ENCODE peak calls at places on chromosomes 5 and 9, in six cellular contexts. F is right atrium auricular region, L is psoas muscle, R is heart left ventricle, Y is suprapubic skin, G is astrocyte of the cerebellum. A is an unnamed sample.

GRCh38 chr5:61496406-61497307 is 164.6 kb downstream of the ZSWIM6 start:
- DNase-seq in F (no peak), L (no peak), R (no peak), Y (no peak), G (no peak), A (no peak)

GRCh38 chr5:141634720-141635119 is 1.9 kb downstream of the HDAC3 start:
- DNase-seq in F (no peak), L (no peak), R (no peak), Y (no peak), G (no peak), A (no peak)

GRCh38 chr9:4831119-4831518 is 38.4 kb downstream of the RCL1 start:
- DNase-seq in F (no peak), L (no peak), R (no peak), Y (no peak), G (no peak), A (no peak)

GRCh38 chr5:142753114-142753764 is 16.9 kb upstream of the ARHGAP26 start:
- DNase-seq in F (peak), L (peak), R (peak), Y (peak), G (no peak), A (no peak)

GRCh38 chr5:55258339-55258738 is 24.9 kb upstream of the CCNO start:
- DNase-seq in F (no peak), L (no peak), R (no peak), Y (no peak), G (no peak), A (no peak)

GRCh38 chr5:42840279-42840678 is 28.6 kb upstream of the SELENOP start:
- DNase-seq in F (no peak), L (peak), R (peak), Y (no peak), G (peak), A (peak)

GRCh38 chr5:119288364-119289047 is 67.3 kb upstream of the TNFAIP8 start:
- DNase-seq in F (no peak), L (no peak), R (no peak), Y (no peak), G (peak), A (no peak)

GRCh38 chr5:107867266-107867665 is 196.5 kb upstream of the EFNA5 start:
- DNase-seq in F (no peak), L (no peak), R (no peak), Y (no peak), G (no peak), A (no peak)

GRCh38 chr5:33736510-33736909 is 155.3 kb downstream of the ADAMTS12 start:
- DNase-seq in F (no peak), L (no peak), R (no peak), Y (no peak), G (peak), A (peak)

GRCh38 chr9:33393581-33393980 is 8.8 kb downstream of the AQP7 start:
- DNase-seq in F (no peak), L (peak), R (peak), Y (no peak), G (no peak), A (no peak)

GRCh38 chr9:109012009-109012875 is 1.1 kb downstream of the CTNNAL1 start:
- DNase-seq in F (peak), L (peak), R (peak), Y (peak), G (peak), A (peak)

GRCh38 chr9:80586786-80587185 is 1015.0 kb downstream of the TLE4 start:
- DNase-seq in F (no peak), L (no peak), R (no peak), Y (no peak), G (no peak), A (no peak)

GRCh38 chr9:136403915-136404800 is 4.2 kb upstream of the SNAPC4 start:
- DNase-seq in F (no peak), L (no peak), R (no peak), Y (no peak), G (no peak), A (no peak)

GRCh38 chr9:17531642-17532254 is 47.1 kb upstream of the SH3GL2 start:
- DNase-seq in F (no peak), L (no peak), R (no peak), Y (no peak), G (peak), A (peak)

GRCh38 chr9:105195259-105195658 is 49.2 kb upstream of the SLC44A1 start:
- DNase-seq in F (no peak), L (no peak), R (no peak), Y (no peak), G (no peak), A (no peak)

GRCh38 chr5:111223086-111223789 is 946 bp upstream of the CAMK4 start:
- DNase-seq in F (no peak), L (no peak), R (no peak), Y (no peak), G (no peak), A (no peak)

GRCh38 chr9:79026311-79026710 is 545.5 kb upstream of the TLE4 start:
- DNase-seq in F (no peak), L (no peak), R (no peak), Y (no peak), G (no peak), A (no peak)

GRCh38 chr5:138573949-138574670 is 1.1 kb downstream of the HSPA9 start:
- DNase-seq in F (no peak), L (no peak), R (no peak), Y (no peak), G (no peak), A (no peak)

GRCh38 chr9:98287383-98287782 is 31.9 kb upstream of the TBC1D2 start:
- DNase-seq in F (no peak), L (no peak), R (no peak), Y (no peak), G (no peak), A (no peak)

GRCh38 chr5:132075719-132076077 is 2.1 kb downstream of the CSF2 start:
- DNase-seq in F (no peak), L (no peak), R (no peak), Y (no peak), G (no peak), A (no peak)

GRCh38 chr5:163504091-163504931 is 1.1 kb upstream of the MAT2B start:
- DNase-seq in F (peak), L (peak), R (peak), Y (no peak), G (peak), A (no peak)

GRCh38 chr5:163505049-163505474 is 357 bp upstream of the MAT2B start:
- DNase-seq in F (no peak), L (no peak), R (peak), Y (no peak), G (no peak), A (no peak)

GRCh38 chr5:163506726-163507125 is 1.3 kb downstream of the MAT2B start:
- DNase-seq in F (no peak), L (no peak), R (no peak), Y (no peak), G (peak), A (no peak)

GRCh38 chr5:163505475-163506457 is at the start of gene MAT2B:
- DNase-seq in F (peak), L (peak), R (peak), Y (peak), G (peak), A (peak)

DNA sequence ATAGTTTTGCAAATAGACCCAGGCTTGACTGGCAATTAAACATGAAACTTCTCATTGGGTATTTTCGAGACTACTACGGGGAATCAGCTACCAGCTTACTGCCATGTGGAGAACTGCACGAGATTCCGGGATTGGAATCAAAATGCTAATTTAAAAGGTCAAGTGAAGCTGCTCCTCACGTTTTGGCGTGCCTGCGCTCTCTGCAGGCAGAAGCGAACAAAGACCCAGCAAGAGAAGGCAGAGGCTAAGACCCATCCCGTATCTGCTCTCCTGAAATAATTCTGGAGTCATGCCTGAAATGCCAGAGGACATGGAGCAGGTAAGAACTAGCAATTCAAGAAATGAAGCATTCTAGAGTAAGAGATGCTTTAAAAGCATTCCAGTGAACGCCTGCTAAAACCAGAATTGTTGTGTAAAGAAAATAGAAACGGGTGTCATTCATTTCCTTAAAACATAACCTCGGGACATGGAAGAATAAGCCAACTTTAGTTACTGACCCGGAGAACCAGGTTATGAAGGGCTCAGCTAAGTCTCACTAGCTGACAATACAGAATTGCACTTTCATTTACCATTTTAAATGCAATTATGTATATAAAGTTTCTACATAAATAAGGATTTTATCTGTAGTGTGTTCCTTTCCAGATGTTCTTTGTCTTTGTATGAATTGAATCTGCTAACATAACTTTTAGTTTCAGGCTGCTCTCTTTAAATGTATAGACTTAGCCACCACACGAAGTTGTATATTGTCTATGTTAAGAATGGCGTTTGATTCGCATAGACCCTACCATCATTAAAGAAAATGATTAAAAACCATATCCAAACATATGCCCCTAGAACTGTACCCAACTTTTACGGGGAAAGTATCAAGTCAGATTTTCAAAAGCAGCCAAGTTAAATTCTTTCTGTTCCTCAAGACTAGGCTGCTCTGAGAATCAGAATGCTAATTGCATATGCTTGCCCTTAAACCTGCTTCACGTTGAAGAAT is 2.0 kb upstream of the MAT2B start:
- DNase-seq in F (peak), L (peak), R (peak), Y (no peak), G (no peak), A (peak)
- TF ChIP-seq CTCF in F (peak), L (peak), R (peak), Y (peak), G (peak), A (peak)

GRCh38 chr5:131000289-131000688 is 164.8 kb downstream of the HINT1 start:
- DNase-seq in F (no peak), L (no peak), R (no peak), Y (no peak), G (no peak), A (no peak)

GRCh38 chr5:131001507-131001906 is 163.5 kb downstream of the HINT1 start:
- DNase-seq in F (no peak), L (no peak), R (no peak), Y (no peak), G (no peak), A (no peak)

GRCh38 chr5:131008329-131008728 is 156.7 kb downstream of the HINT1 start:
- DNase-seq in F (no peak), L (no peak), R (no peak), Y (no peak), G (no peak), A (no peak)

DNA sequence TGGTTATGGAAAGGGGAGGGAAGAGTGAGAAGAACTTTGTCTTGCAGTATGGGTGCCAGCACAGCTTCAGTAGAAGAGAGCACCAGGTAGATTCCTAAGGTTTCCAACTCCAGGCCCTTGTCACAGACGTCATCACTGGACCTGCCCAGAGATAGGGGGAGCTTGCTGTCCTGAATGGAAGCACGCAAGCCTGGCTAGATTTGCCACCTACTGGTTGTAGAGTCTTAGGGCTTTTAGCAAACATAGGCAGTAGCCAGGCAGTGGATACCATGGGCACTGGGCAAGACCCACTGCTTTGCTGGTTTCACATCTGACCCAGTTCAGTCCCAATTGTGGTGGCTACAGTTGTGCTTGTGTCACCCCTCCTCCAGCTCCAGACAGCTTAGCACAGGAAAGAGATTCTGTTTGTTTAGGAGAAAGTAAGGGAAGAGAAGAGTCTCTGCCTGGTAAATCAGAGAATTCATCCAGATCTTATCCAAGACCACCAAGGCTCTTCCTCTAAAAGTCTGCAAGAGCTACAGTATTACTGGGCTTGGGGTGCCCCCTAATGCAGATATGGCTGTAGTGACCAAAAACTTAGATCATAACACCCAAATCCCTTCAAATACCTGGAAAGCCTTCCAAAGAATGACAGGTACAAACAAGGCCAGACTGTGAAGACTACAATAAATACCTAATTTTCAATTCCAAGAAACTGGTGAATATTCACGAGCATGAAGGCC is 158.9 kb downstream of the HINT1 start:
- DNase-seq in F (no peak), L (no peak), R (no peak), Y (no peak), G (no peak), A (no peak)
- TF ChIP-seq CTCF in F (no peak), L (no peak), R (peak), Y (no peak), G (no peak), A (peak)

GRCh38 chr9:11319477-11320060 is 706.8 kb upstream of the PTPRD start:
- DNase-seq in F (no peak), L (no peak), R (no peak), Y (no peak), G (peak), A (no peak)
- TF ChIP-seq CTCF in F (peak), L (no peak), R (peak), Y (peak), G (peak), A (no peak)

GRCh38 chr9:129584136-129584535 is 36.8 kb downstream of the C9orf50 start:
- DNase-seq in F (peak), L (peak), R (peak), Y (no peak), G (peak), A (no peak)
- TF ChIP-seq CTCF in F (no peak), L (no peak), R (no peak), Y (no peak), G (no peak), A (no peak)